ENCODE peak calls at places on chromosomes 7 and 10, in ten cellular contexts. Q is gastrocnemius medialis, I is DND-41, S is hepatocyte, B is PC-9, M is psoas muscle, L is cardiac muscle cell, N is heart left ventricle, D is ovary, G is OCI-LY7. A is an unnamed sample. For H3K4me1, the result is how much of the 10 kb centered on the place peaks cover.

GRCh38 chr7:3429981-3430380 is 128.9 kb downstream of the SDK1 start:
- DNase-seq in B (no peak), M (no peak), Q (no peak), G (no peak), S (no peak), D (no peak), I (no peak), N (no peak), L (no peak), A (no peak)

GRCh38 chr10:37234692-37235091 is 109.3 kb downstream of the ANKRD30A start:
- DNase-seq in I (no peak), S (no peak), D (no peak), B (no peak), N (no peak), M (no peak), L (no peak), Q (no peak), G (no peak), A (no peak)

GRCh38 chr7:29071203-29071804 is 75.0 kb downstream of the CPVL start:
- DNase-seq in I (no peak), L (no peak), D (no peak), S (no peak), B (no peak), G (no peak), M (no peak), N (no peak), Q (no peak), A (no peak)

GRCh38 chr10:129219364-129219763 is 247.7 kb upstream of the MGMT start:
- DNase-seq in I (no peak), M (no peak), N (no peak), B (no peak), S (no peak), L (no peak), G (no peak), Q (no peak), D (no peak), A (no peak)

GRCh38 chr7:121562274-121562673 is 166.2 kb upstream of the FAM3C start:
- DNase-seq in N (no peak), G (no peak), L (no peak), I (no peak), Q (no peak), S (no peak), M (no peak), D (no peak), B (no peak), A (no peak)

GRCh38 chr7:2723138-2723850 is 35.3 kb downstream of the AMZ1 start:
- DNase-seq in N (peak), Q (peak), S (no peak), I (no peak), D (no peak), M (peak), L (no peak), G (no peak), B (no peak), A (no peak)

GRCh38 chr10:96292971-96293909 is 11.0 kb upstream of the DNTT start:
- DNase-seq in L (peak), G (peak), M (no peak), N (no peak), B (no peak), S (peak), I (peak), D (no peak), Q (no peak), A (no peak)

GRCh38 chr7:149369497-149369896 is 91.4 kb downstream of the ZNF777 start:
- DNase-seq in Q (no peak), B (peak), D (no peak), S (peak), N (no peak), L (no peak), G (no peak), I (no peak), M (no peak), A (no peak)

GRCh38 chr10:17161788-17162187 is 32.2 kb upstream of the CUBN start:
- DNase-seq in G (no peak), N (no peak), D (no peak), B (no peak), S (no peak), M (no peak), L (no peak), I (no peak), Q (no peak), A (no peak)

GRCh38 chr7:95840953-95841950 is 68.9 kb downstream of the DYNC1I1 start:
- DNase-seq in I (no peak), B (no peak), G (peak), L (peak), M (no peak), Q (no peak), S (no peak), D (no peak), N (no peak), A (no peak)
- TF ChIP-seq CTCF in I (peak), B (peak), G (peak), L (peak), M (no peak), Q (no peak), S (no peak), D (no peak), N (no peak), A (no peak)

DNA sequence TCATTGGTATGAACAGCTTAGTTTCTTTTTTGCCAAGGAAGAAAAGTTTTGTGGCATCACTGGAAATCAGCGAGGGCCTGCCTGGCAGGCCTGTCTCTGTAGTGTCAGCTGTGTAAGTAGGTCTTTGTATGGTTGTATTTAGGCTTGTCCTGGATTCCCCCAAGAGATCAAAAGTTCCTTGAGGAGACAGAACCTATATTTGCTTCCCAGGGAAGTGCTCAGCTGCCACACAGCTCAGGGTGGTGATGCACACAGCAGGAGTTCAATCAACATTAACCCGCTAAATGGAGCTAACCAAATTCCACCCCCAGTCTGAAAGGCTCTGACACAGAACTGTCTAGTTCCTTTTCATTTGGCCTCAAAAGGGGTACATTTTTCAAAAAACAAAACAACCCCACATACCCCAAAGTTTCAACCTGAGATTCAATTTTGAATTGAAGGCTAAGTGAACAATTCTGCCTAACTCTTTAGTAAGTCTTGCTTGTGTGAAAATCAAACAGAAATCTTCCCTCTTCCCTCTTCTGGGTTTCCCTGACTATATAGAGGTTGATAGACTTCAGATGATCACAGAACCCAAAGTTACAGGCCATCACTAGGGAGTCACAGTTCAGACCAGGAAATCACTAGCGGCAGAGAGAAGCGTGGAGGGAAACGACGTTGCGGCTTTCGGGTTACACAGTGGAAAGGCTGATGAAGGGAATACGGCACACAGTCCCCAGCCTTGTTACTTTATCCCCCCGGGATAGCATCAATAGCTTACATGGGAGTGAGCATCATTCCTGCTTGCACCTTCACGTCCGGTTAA is 124.5 kb downstream of the CLEC2L start:
- DNase-seq in I (no peak), L (no peak), N (no peak), D (no peak), B (no peak), G (no peak), S (no peak), Q (no peak), M (no peak), A (no peak)
- H3K27ac ChIP-seq in I (no peak), L (peak), N (peak), D (no peak), B (no peak), G (no peak), S (no peak), Q (peak), M (peak), A (no peak)

GRCh38 chr10:77190275-77190674 is 447.3 kb downstream of the KCNMA1 start:
- DNase-seq in D (no peak), B (no peak), I (no peak), S (no peak), Q (no peak), G (no peak), L (no peak), N (no peak), M (no peak), A (no peak)

GRCh38 chr10:77192402-77192801 is 445.2 kb downstream of the KCNMA1 start:
- DNase-seq in I (no peak), M (no peak), D (no peak), S (no peak), Q (no peak), N (no peak), B (no peak), L (no peak), G (no peak), A (no peak)

GRCh38 chr10:77189056-77189455 is 448.6 kb downstream of the KCNMA1 start:
- DNase-seq in N (no peak), G (no peak), D (no peak), Q (no peak), L (no peak), M (no peak), I (no peak), S (no peak), B (no peak), A (no peak)

GRCh38 chr10:77188511-77188910 is 449.1 kb downstream of the KCNMA1 start:
- DNase-seq in N (no peak), S (no peak), D (no peak), Q (no peak), I (no peak), L (no peak), M (no peak), G (no peak), B (no peak), A (no peak)

DNA sequence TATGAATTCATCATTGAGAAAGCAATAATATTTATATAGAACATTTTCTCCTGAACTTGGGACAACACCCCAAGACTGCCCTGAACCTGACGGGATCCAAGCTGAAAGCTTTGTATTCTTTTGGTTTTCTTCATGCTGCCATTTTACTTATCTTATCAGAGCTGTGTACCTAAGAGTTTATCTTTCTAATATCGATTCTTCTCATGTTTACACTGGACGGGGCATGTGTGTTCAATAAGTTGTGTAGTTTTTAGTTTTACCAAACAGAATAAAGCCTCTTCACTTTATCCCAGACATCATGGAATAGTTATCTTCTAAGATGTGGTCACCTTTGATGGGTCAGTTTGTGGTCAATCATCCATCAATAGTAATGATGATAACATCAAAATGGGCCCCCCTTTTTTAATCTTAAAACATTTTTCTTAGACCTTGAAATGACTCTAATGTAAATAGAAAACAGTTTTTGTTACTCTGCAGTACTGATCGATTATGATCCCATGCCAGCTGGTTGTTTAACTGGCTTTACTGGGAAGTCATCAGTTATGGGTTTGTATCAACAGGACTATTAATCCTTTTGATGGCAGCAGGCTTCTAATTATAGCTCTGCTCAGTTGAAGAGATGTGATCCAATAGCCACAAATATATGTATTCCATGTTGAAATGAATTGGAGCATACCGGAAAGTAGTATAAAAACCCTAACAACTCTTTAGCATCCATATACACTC is 446.1 kb downstream of the KCNMA1 start:
- DNase-seq in N (no peak), G (no peak), Q (no peak), I (no peak), L (no peak), D (no peak), M (no peak), S (no peak), B (no peak), A (no peak)
- H3K4me1 ChIP-seq in N (under half), G (under half), Q (under half), I (under half), L (under half), D (under half), M (under half), S (under half), B (under half), A (under half)

GRCh38 chr7:129646369-129647021 is 35.0 kb downstream of the NRF1 start:
- DNase-seq in G (no peak), S (no peak), B (no peak), D (no peak), L (peak), Q (no peak), I (no peak), N (no peak), M (no peak), A (no peak)

GRCh38 chr7:129643545-129644170 is 32.1 kb downstream of the NRF1 start:
- DNase-seq in G (no peak), M (no peak), D (no peak), I (no peak), S (no peak), Q (no peak), L (peak), B (no peak), N (peak), A (no peak)

GRCh38 chr7:129640400-129640799 is 28.9 kb downstream of the NRF1 start:
- DNase-seq in D (no peak), L (no peak), S (no peak), Q (no peak), G (no peak), B (no peak), N (no peak), I (no peak), M (no peak), A (no peak)

GRCh38 chr7:129642871-129643515 is 31.5 kb downstream of the NRF1 start:
- DNase-seq in L (peak), D (no peak), S (no peak), M (no peak), G (no peak), I (no peak), Q (no peak), B (no peak), N (no peak), A (no peak)

GRCh38 chr7:129644634-129645230 is 33.2 kb downstream of the NRF1 start:
- DNase-seq in D (no peak), M (no peak), Q (no peak), I (no peak), G (peak), L (peak), N (no peak), S (peak), B (peak), A (no peak)
- TF ChIP-seq CTCF in D (peak), M (peak), Q (peak), I (peak), G (peak), L (peak), N (peak), S (peak), B (peak), A (no peak)

DNA sequence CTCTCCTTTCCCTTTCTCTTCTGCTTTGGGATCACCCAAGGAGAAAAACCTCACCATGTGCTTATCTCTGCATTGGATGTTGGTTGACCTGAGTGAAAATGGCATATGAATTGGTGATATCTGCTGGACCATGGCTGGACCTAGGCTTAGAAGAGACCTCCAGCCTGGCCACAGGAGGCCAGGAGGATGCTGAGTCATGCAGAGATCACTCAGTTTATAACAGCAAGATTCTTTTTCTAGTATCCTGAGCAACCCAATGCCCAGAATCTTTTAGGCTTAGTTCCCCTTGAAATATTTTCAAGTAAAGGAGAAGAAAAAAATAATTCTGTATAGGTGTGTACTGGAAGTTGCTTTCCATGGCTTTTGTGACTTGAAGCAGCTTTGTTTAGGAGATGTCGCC is 236.3 kb downstream of the KLF6 start:
- DNase-seq in D (no peak), N (no peak), L (no peak), I (no peak), B (no peak), M (no peak), S (no peak), Q (no peak), G (no peak), A (no peak)
- H3K27ac ChIP-seq in D (no peak), N (peak), L (no peak), I (no peak), B (no peak), M (no peak), S (no peak), Q (no peak), G (no peak), A (no peak)

DNA sequence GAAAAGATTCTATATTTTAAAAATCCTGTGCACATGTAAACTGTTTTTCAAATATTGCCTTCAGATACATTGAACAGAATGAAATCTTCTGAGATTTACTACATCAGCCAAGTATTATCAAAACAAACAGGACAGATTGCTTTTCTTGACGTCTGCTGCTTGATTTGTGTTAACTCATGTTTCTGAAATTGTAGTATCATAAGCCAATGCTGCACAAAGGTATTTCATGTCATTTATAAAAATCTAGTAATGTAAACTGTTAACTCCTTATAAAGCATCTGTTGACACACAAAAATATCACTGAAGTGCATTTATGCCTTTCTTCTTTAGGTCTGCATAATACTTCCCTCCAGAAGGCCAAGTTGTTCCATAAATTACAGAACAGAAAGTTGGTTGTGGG is 28.3 kb downstream of the CAV1 start:
- DNase-seq in L (no peak), D (no peak), I (no peak), B (no peak), N (no peak), S (no peak), M (no peak), G (no peak), Q (no peak), A (no peak)
- H3K4me1 ChIP-seq in L (under half), D (under half), I (under half), B (under half), N (half or more), S (under half), M (under half), G (under half), Q (under half), A (under half)

GRCh38 chr10:86711957-86712708 is 43.8 kb downstream of the LDB3 start:
- DNase-seq in S (no peak), D (peak), Q (peak), L (no peak), B (no peak), M (peak), N (peak), G (peak), I (no peak), A (no peak)

GRCh38 chr10:86709786-86710185 is 41.5 kb downstream of the LDB3 start:
- DNase-seq in N (peak), M (no peak), Q (no peak), I (no peak), G (no peak), B (no peak), S (no peak), D (no peak), L (no peak), A (no peak)

GRCh38 chr10:86708783-86709778 is 40.8 kb downstream of the LDB3 start:
- DNase-seq in N (peak), S (no peak), D (no peak), I (no peak), M (no peak), G (no peak), L (no peak), Q (no peak), B (no peak), A (no peak)

GRCh38 chr10:86711237-86711956 is 43.1 kb downstream of the LDB3 start:
- DNase-seq in L (peak), S (peak), Q (peak), N (peak), D (peak), G (peak), I (peak), M (peak), B (peak), A (peak)

GRCh38 chr10:86710987-86711236 is 42.6 kb downstream of the LDB3 start:
- DNase-seq in M (no peak), D (no peak), L (no peak), S (no peak), G (no peak), N (no peak), B (no peak), Q (no peak), I (no peak), A (no peak)
- TF ChIP-seq CTCF in M (no peak), D (no peak), L (no peak), S (no peak), G (no peak), N (no peak), B (no peak), Q (no peak), I (no peak), A (peak)